ENCODE peak calls at places on chromosomes 6 and 20, in six cellular contexts. One of them, this sample, is unnamed.

GRCh38 chr20:16419138-16419715 is 154.0 kb downstream of the KIF16B start:
- DNase-seq in GM20000: no peak
- DNase-seq in stimulated activated CD4-positive, alpha-beta T cell treated with anti-CD3 and anti-CD28 coated beads, TNF-alpha, amount 100 ng/mL, for 4 hours: no peak
- DNase-seq in HCEC 1CT: no peak
- DNase-seq in adipocyte: no peak
- DNase-seq in NCI-H446: no peak
- DNase-seq in this sample: no peak

GRCh38 chr6:131051316-131051715 is 11.7 kb downstream of the EPB41L2 start:
- DNase-seq in GM20000: no peak
- DNase-seq in stimulated activated CD4-positive, alpha-beta T cell treated with anti-CD3 and anti-CD28 coated beads, TNF-alpha, amount 100 ng/mL, for 4 hours: no peak
- DNase-seq in HCEC 1CT: no peak
- DNase-seq in adipocyte: no peak
- DNase-seq in NCI-H446: no peak
- DNase-seq in this sample: no peak

GRCh38 chr20:17612287-17612974 is 42.6 kb downstream of the DSTN start:
- DNase-seq in GM20000: no peak
- DNase-seq in stimulated activated CD4-positive, alpha-beta T cell treated with anti-CD3 and anti-CD28 coated beads, TNF-alpha, amount 100 ng/mL, for 4 hours: no peak
- DNase-seq in HCEC 1CT: no peak
- DNase-seq in adipocyte: peak
- DNase-seq in NCI-H446: no peak
- DNase-seq in this sample: no peak

GRCh38 chr20:17898548-17898994 is 70.0 kb downstream of the SNX5 start:
- DNase-seq in GM20000: peak
- DNase-seq in stimulated activated CD4-positive, alpha-beta T cell treated with anti-CD3 and anti-CD28 coated beads, TNF-alpha, amount 100 ng/mL, for 4 hours: peak
- DNase-seq in HCEC 1CT: peak
- DNase-seq in adipocyte: peak
- DNase-seq in NCI-H446: peak
- DNase-seq in this sample: peak

GRCh38 chr6:4355241-4355640 is 219.9 kb upstream of the ECI2 start:
- DNase-seq in GM20000: no peak
- DNase-seq in stimulated activated CD4-positive, alpha-beta T cell treated with anti-CD3 and anti-CD28 coated beads, TNF-alpha, amount 100 ng/mL, for 4 hours: no peak
- DNase-seq in HCEC 1CT: peak
- DNase-seq in adipocyte: peak
- DNase-seq in NCI-H446: no peak
- DNase-seq in this sample: no peak

GRCh38 chr6:125259354-125259736 is 42.4 kb downstream of the HDDC2 start:
- DNase-seq in GM20000: no peak
- DNase-seq in stimulated activated CD4-positive, alpha-beta T cell treated with anti-CD3 and anti-CD28 coated beads, TNF-alpha, amount 100 ng/mL, for 4 hours: no peak
- DNase-seq in HCEC 1CT: no peak
- DNase-seq in adipocyte: no peak
- DNase-seq in NCI-H446: no peak
- DNase-seq in this sample: no peak

GRCh38 chr6:68911334-68911733 is 276.3 kb downstream of the ADGRB3 start:
- DNase-seq in GM20000: no peak
- DNase-seq in stimulated activated CD4-positive, alpha-beta T cell treated with anti-CD3 and anti-CD28 coated beads, TNF-alpha, amount 100 ng/mL, for 4 hours: no peak
- DNase-seq in HCEC 1CT: no peak
- DNase-seq in adipocyte: no peak
- DNase-seq in NCI-H446: no peak
- DNase-seq in this sample: no peak

GRCh38 chr6:11381801-11382513 is 149.5 kb upstream of the NEDD9 start:
- DNase-seq in GM20000: peak
- DNase-seq in stimulated activated CD4-positive, alpha-beta T cell treated with anti-CD3 and anti-CD28 coated beads, TNF-alpha, amount 100 ng/mL, for 4 hours: peak
- DNase-seq in HCEC 1CT: no peak
- DNase-seq in adipocyte: no peak
- DNase-seq in NCI-H446: no peak
- DNase-seq in this sample: peak

GRCh38 chr6:102812242-102812641 is 1418.7 kb downstream of the GRIK2 start:
- DNase-seq in GM20000: no peak
- DNase-seq in stimulated activated CD4-positive, alpha-beta T cell treated with anti-CD3 and anti-CD28 coated beads, TNF-alpha, amount 100 ng/mL, for 4 hours: no peak
- DNase-seq in HCEC 1CT: peak
- DNase-seq in adipocyte: peak
- DNase-seq in NCI-H446: no peak
- DNase-seq in this sample: no peak

GRCh38 chr6:39934060-39934757 is at the start of gene MOCS1:
- DNase-seq in GM20000: peak
- DNase-seq in stimulated activated CD4-positive, alpha-beta T cell treated with anti-CD3 and anti-CD28 coated beads, TNF-alpha, amount 100 ng/mL, for 4 hours: no peak
- DNase-seq in HCEC 1CT: peak
- DNase-seq in adipocyte: peak
- DNase-seq in NCI-H446: no peak
- DNase-seq in this sample: no peak

GRCh38 chr20:17735206-17735804 is 35.5 kb downstream of the BANF2 start:
- DNase-seq in GM20000: no peak
- DNase-seq in stimulated activated CD4-positive, alpha-beta T cell treated with anti-CD3 and anti-CD28 coated beads, TNF-alpha, amount 100 ng/mL, for 4 hours: no peak
- DNase-seq in HCEC 1CT: peak
- DNase-seq in adipocyte: peak
- DNase-seq in NCI-H446: no peak
- DNase-seq in this sample: no peak

GRCh38 chr20:63697357-63697867 is 960 bp downstream of the TNFRSF6B start:
- DNase-seq in GM20000: no peak
- DNase-seq in stimulated activated CD4-positive, alpha-beta T cell treated with anti-CD3 and anti-CD28 coated beads, TNF-alpha, amount 100 ng/mL, for 4 hours: no peak
- DNase-seq in HCEC 1CT: no peak
- DNase-seq in adipocyte: no peak
- DNase-seq in NCI-H446: no peak
- DNase-seq in this sample: no peak

This sample was measured in GM12864.